ENCODE peak calls at places on chromosomes 4 and X, in nine cellular contexts. One of them, this sample, is unnamed.
A peak's percentile ranks its signal among the peaks of the same experiment; 100 is the strongest.

GRCh38 chr4:119103263-119103662 is 32.4 kb upstream of the MYOZ2 start:
- DNase-seq in neural crest cell: no peak
- DNase-seq in NCI-H774: no peak
- DNase-seq in KG1: no peak
- DNase-seq in stimulated activated CD4-positive, alpha-beta T cell treated with anti-CD3 and anti-CD28 coated beads, Interleukin-4, amount 100 ng/mL, for 1 hour: no peak
- DNase-seq in NCI-H1105: no peak
- DNase-seq in dorsolateral prefrontal cortex: no peak
- DNase-seq in central memory CD4-positive, alpha-beta T cell: no peak
- DNase-seq in ACHN: peak; percentile 94
- DNase-seq in this sample: no peak

GRCh38 chr4:52693492-52693891 is 34.4 kb upstream of the USP46 start:
- DNase-seq in neural crest cell: no peak
- DNase-seq in NCI-H774: no peak
- DNase-seq in KG1: no peak
- DNase-seq in stimulated activated CD4-positive, alpha-beta T cell treated with anti-CD3 and anti-CD28 coated beads, Interleukin-4, amount 100 ng/mL, for 1 hour: no peak
- DNase-seq in NCI-H1105: no peak
- DNase-seq in dorsolateral prefrontal cortex: no peak
- DNase-seq in central memory CD4-positive, alpha-beta T cell: no peak
- DNase-seq in ACHN: no peak
- DNase-seq in this sample: no peak

GRCh38 chr4:17142232-17142711 is 243.8 kb upstream of the LDB2 start:
- DNase-seq in neural crest cell: no peak
- DNase-seq in NCI-H774: no peak
- DNase-seq in KG1: no peak
- DNase-seq in stimulated activated CD4-positive, alpha-beta T cell treated with anti-CD3 and anti-CD28 coated beads, Interleukin-4, amount 100 ng/mL, for 1 hour: no peak
- DNase-seq in NCI-H1105: no peak
- DNase-seq in dorsolateral prefrontal cortex: no peak
- DNase-seq in central memory CD4-positive, alpha-beta T cell: no peak
- DNase-seq in ACHN: no peak
- DNase-seq in this sample: no peak

GRCh38 chr4:178275671-178276360 is 833.6 kb upstream of the AGA start:
- DNase-seq in neural crest cell: no peak
- DNase-seq in NCI-H774: no peak
- DNase-seq in KG1: no peak
- DNase-seq in stimulated activated CD4-positive, alpha-beta T cell treated with anti-CD3 and anti-CD28 coated beads, Interleukin-4, amount 100 ng/mL, for 1 hour: no peak
- DNase-seq in NCI-H1105: no peak
- DNase-seq in dorsolateral prefrontal cortex: no peak
- DNase-seq in central memory CD4-positive, alpha-beta T cell: no peak
- DNase-seq in ACHN: peak; percentile 7
- DNase-seq in this sample: no peak

GRCh38 chr4:28682872-28683271 is 1822.2 kb downstream of the STIM2 start:
- DNase-seq in neural crest cell: no peak
- DNase-seq in NCI-H774: no peak
- DNase-seq in KG1: no peak
- DNase-seq in stimulated activated CD4-positive, alpha-beta T cell treated with anti-CD3 and anti-CD28 coated beads, Interleukin-4, amount 100 ng/mL, for 1 hour: no peak
- DNase-seq in NCI-H1105: no peak
- DNase-seq in dorsolateral prefrontal cortex: no peak
- DNase-seq in central memory CD4-positive, alpha-beta T cell: no peak
- DNase-seq in ACHN: no peak
- DNase-seq in this sample: no peak

GRCh38 chr4:147964519-147964918 is 232.6 kb downstream of the ARHGAP10 start:
- DNase-seq in neural crest cell: no peak
- DNase-seq in NCI-H774: no peak
- DNase-seq in KG1: no peak
- DNase-seq in stimulated activated CD4-positive, alpha-beta T cell treated with anti-CD3 and anti-CD28 coated beads, Interleukin-4, amount 100 ng/mL, for 1 hour: no peak
- DNase-seq in NCI-H1105: no peak
- DNase-seq in dorsolateral prefrontal cortex: no peak
- DNase-seq in central memory CD4-positive, alpha-beta T cell: no peak
- DNase-seq in ACHN: no peak
- DNase-seq in this sample: no peak

GRCh38 chr4:156193800-156194199 is 240.1 kb upstream of the CTSO start:
- DNase-seq in neural crest cell: no peak
- DNase-seq in NCI-H774: no peak
- DNase-seq in KG1: no peak
- DNase-seq in stimulated activated CD4-positive, alpha-beta T cell treated with anti-CD3 and anti-CD28 coated beads, Interleukin-4, amount 100 ng/mL, for 1 hour: no peak
- DNase-seq in NCI-H1105: peak; percentile 29
- DNase-seq in dorsolateral prefrontal cortex: peak; percentile 68
- DNase-seq in central memory CD4-positive, alpha-beta T cell: no peak
- DNase-seq in ACHN: no peak
- DNase-seq in this sample: no peak

GRCh38 chrX:41265615-41266014 is 68.3 kb upstream of the DDX3X start:
- DNase-seq in neural crest cell: no peak
- DNase-seq in NCI-H774: no peak
- DNase-seq in KG1: no peak
- DNase-seq in stimulated activated CD4-positive, alpha-beta T cell treated with anti-CD3 and anti-CD28 coated beads, Interleukin-4, amount 100 ng/mL, for 1 hour: peak; percentile 44
- DNase-seq in NCI-H1105: no peak
- DNase-seq in dorsolateral prefrontal cortex: peak; percentile 57
- DNase-seq in central memory CD4-positive, alpha-beta T cell: peak; percentile 50
- DNase-seq in ACHN: peak; percentile 58
- DNase-seq in this sample: no peak

GRCh38 chrX:41759817-41760216 is 35.8 kb downstream of the GPR82 start:
- DNase-seq in neural crest cell: no peak
- DNase-seq in NCI-H774: no peak
- DNase-seq in KG1: no peak
- DNase-seq in stimulated activated CD4-positive, alpha-beta T cell treated with anti-CD3 and anti-CD28 coated beads, Interleukin-4, amount 100 ng/mL, for 1 hour: no peak
- DNase-seq in NCI-H1105: no peak
- DNase-seq in dorsolateral prefrontal cortex: no peak
- DNase-seq in central memory CD4-positive, alpha-beta T cell: no peak
- DNase-seq in ACHN: peak; percentile 28
- DNase-seq in this sample: no peak

GRCh38 chrX:47643926-47644325 is 6.4 kb downstream of the ELK1 start:
- DNase-seq in neural crest cell: no peak
- DNase-seq in NCI-H774: no peak
- DNase-seq in KG1: no peak
- DNase-seq in stimulated activated CD4-positive, alpha-beta T cell treated with anti-CD3 and anti-CD28 coated beads, Interleukin-4, amount 100 ng/mL, for 1 hour: no peak
- DNase-seq in NCI-H1105: no peak
- DNase-seq in dorsolateral prefrontal cortex: no peak
- DNase-seq in central memory CD4-positive, alpha-beta T cell: no peak
- DNase-seq in ACHN: no peak
- DNase-seq in this sample: no peak

GRCh38 chrX:80816051-80816450 is 6.4 kb upstream of the BRWD3 start:
- DNase-seq in neural crest cell: no peak
- DNase-seq in NCI-H774: no peak
- DNase-seq in KG1: no peak
- DNase-seq in stimulated activated CD4-positive, alpha-beta T cell treated with anti-CD3 and anti-CD28 coated beads, Interleukin-4, amount 100 ng/mL, for 1 hour: no peak
- DNase-seq in NCI-H1105: no peak
- DNase-seq in dorsolateral prefrontal cortex: no peak
- DNase-seq in central memory CD4-positive, alpha-beta T cell: no peak
- DNase-seq in ACHN: no peak
- DNase-seq in this sample: no peak

GRCh38 chr4:126051709-126052424 is 737.1 kb downstream of the FAT4 start:
- DNase-seq in neural crest cell: no peak
- DNase-seq in NCI-H774: no peak
- DNase-seq in KG1: no peak
- DNase-seq in stimulated activated CD4-positive, alpha-beta T cell treated with anti-CD3 and anti-CD28 coated beads, Interleukin-4, amount 100 ng/mL, for 1 hour: no peak
- DNase-seq in NCI-H1105: no peak
- DNase-seq in dorsolateral prefrontal cortex: no peak
- DNase-seq in central memory CD4-positive, alpha-beta T cell: no peak
- DNase-seq in ACHN: peak; percentile 28
- DNase-seq in this sample: no peak

GRCh38 chr4:144646523-144647094 is 653 bp downstream of the HHIP start:
- DNase-seq in neural crest cell: peak; percentile 31
- DNase-seq in NCI-H774: no peak
- DNase-seq in KG1: no peak
- DNase-seq in stimulated activated CD4-positive, alpha-beta T cell treated with anti-CD3 and anti-CD28 coated beads, Interleukin-4, amount 100 ng/mL, for 1 hour: no peak
- DNase-seq in NCI-H1105: no peak
- DNase-seq in dorsolateral prefrontal cortex: peak; percentile 49
- DNase-seq in central memory CD4-positive, alpha-beta T cell: no peak
- DNase-seq in ACHN: no peak
- DNase-seq in this sample: no peak

GRCh38 chrX:106933538-106933961 is 13.3 kb downstream of the CLDN2 start:
- DNase-seq in neural crest cell: no peak
- DNase-seq in NCI-H774: no peak
- DNase-seq in KG1: no peak
- DNase-seq in stimulated activated CD4-positive, alpha-beta T cell treated with anti-CD3 and anti-CD28 coated beads, Interleukin-4, amount 100 ng/mL, for 1 hour: no peak
- DNase-seq in NCI-H1105: no peak
- DNase-seq in dorsolateral prefrontal cortex: no peak
- DNase-seq in central memory CD4-positive, alpha-beta T cell: no peak
- DNase-seq in ACHN: peak; percentile 80
- DNase-seq in this sample: no peak

GRCh38 chr4:30461218-30461617 is 259.0 kb upstream of the PCDH7 start:
- DNase-seq in neural crest cell: no peak
- DNase-seq in NCI-H774: no peak
- DNase-seq in KG1: no peak
- DNase-seq in stimulated activated CD4-positive, alpha-beta T cell treated with anti-CD3 and anti-CD28 coated beads, Interleukin-4, amount 100 ng/mL, for 1 hour: no peak
- DNase-seq in NCI-H1105: no peak
- DNase-seq in dorsolateral prefrontal cortex: no peak
- DNase-seq in central memory CD4-positive, alpha-beta T cell: no peak
- DNase-seq in ACHN: no peak
- DNase-seq in this sample: no peak

GRCh38 chr4:121733942-121734341 is 31.0 kb downstream of the SMIM43 start:
- DNase-seq in neural crest cell: no peak
- DNase-seq in NCI-H774: no peak
- DNase-seq in KG1: no peak
- DNase-seq in stimulated activated CD4-positive, alpha-beta T cell treated with anti-CD3 and anti-CD28 coated beads, Interleukin-4, amount 100 ng/mL, for 1 hour: no peak
- DNase-seq in NCI-H1105: no peak
- DNase-seq in dorsolateral prefrontal cortex: no peak
- DNase-seq in central memory CD4-positive, alpha-beta T cell: no peak
- DNase-seq in ACHN: peak; percentile 16
- DNase-seq in this sample: no peak

GRCh38 chr4:15395342-15395741 is 32.5 kb upstream of the C1QTNF7 start:
- DNase-seq in neural crest cell: no peak
- DNase-seq in NCI-H774: no peak
- DNase-seq in KG1: no peak
- DNase-seq in stimulated activated CD4-positive, alpha-beta T cell treated with anti-CD3 and anti-CD28 coated beads, Interleukin-4, amount 100 ng/mL, for 1 hour: no peak
- DNase-seq in NCI-H1105: no peak
- DNase-seq in dorsolateral prefrontal cortex: no peak
- DNase-seq in central memory CD4-positive, alpha-beta T cell: no peak
- DNase-seq in ACHN: no peak
- DNase-seq in this sample: no peak

GRCh38 chrX:135436456-135436855 is 14.7 kb downstream of the SMIM10L2A start:
- DNase-seq in neural crest cell: no peak
- DNase-seq in NCI-H774: no peak
- DNase-seq in KG1: no peak
- DNase-seq in stimulated activated CD4-positive, alpha-beta T cell treated with anti-CD3 and anti-CD28 coated beads, Interleukin-4, amount 100 ng/mL, for 1 hour: no peak
- DNase-seq in NCI-H1105: no peak
- DNase-seq in dorsolateral prefrontal cortex: no peak
- DNase-seq in central memory CD4-positive, alpha-beta T cell: no peak
- DNase-seq in ACHN: no peak
- DNase-seq in this sample: no peak

GRCh38 chr4:80266267-80266901 is at the start of gene FGF5:
- DNase-seq in neural crest cell: peak; percentile 30
- DNase-seq in NCI-H774: peak; percentile 41
- DNase-seq in KG1: peak; percentile 63
- DNase-seq in stimulated activated CD4-positive, alpha-beta T cell treated with anti-CD3 and anti-CD28 coated beads, Interleukin-4, amount 100 ng/mL, for 1 hour: peak; percentile 20
- DNase-seq in NCI-H1105: peak; percentile 18
- DNase-seq in dorsolateral prefrontal cortex: peak; percentile 85
- DNase-seq in central memory CD4-positive, alpha-beta T cell: no peak
- DNase-seq in ACHN: peak; percentile 92
- DNase-seq in this sample: no peak

GRCh38 chrX:53333853-53334252 is 52.5 kb upstream of the IQSEC2 start:
- DNase-seq in neural crest cell: no peak
- DNase-seq in NCI-H774: no peak
- DNase-seq in KG1: no peak
- DNase-seq in stimulated activated CD4-positive, alpha-beta T cell treated with anti-CD3 and anti-CD28 coated beads, Interleukin-4, amount 100 ng/mL, for 1 hour: no peak
- DNase-seq in NCI-H1105: no peak
- DNase-seq in dorsolateral prefrontal cortex: no peak
- DNase-seq in central memory CD4-positive, alpha-beta T cell: no peak
- DNase-seq in ACHN: no peak
- DNase-seq in this sample: no peak

GRCh38 chr4:56128231-56128630 is 179.5 kb downstream of the CEP135 start:
- DNase-seq in neural crest cell: no peak
- DNase-seq in NCI-H774: no peak
- DNase-seq in KG1: no peak
- DNase-seq in stimulated activated CD4-positive, alpha-beta T cell treated with anti-CD3 and anti-CD28 coated beads, Interleukin-4, amount 100 ng/mL, for 1 hour: no peak
- DNase-seq in NCI-H1105: no peak
- DNase-seq in dorsolateral prefrontal cortex: no peak
- DNase-seq in central memory CD4-positive, alpha-beta T cell: no peak
- DNase-seq in ACHN: no peak
- DNase-seq in this sample: no peak

GRCh38 chrX:135512508-135513139 is 7.8 kb upstream of the INTS6L start:
- DNase-seq in neural crest cell: no peak
- DNase-seq in NCI-H774: no peak
- DNase-seq in KG1: no peak
- DNase-seq in stimulated activated CD4-positive, alpha-beta T cell treated with anti-CD3 and anti-CD28 coated beads, Interleukin-4, amount 100 ng/mL, for 1 hour: no peak
- DNase-seq in NCI-H1105: no peak
- DNase-seq in dorsolateral prefrontal cortex: no peak
- DNase-seq in central memory CD4-positive, alpha-beta T cell: no peak
- DNase-seq in ACHN: no peak
- DNase-seq in this sample: no peak

GRCh38 chr4:110618091-110619000 is 4.5 kb downstream of the PITX2 start:
- DNase-seq in neural crest cell: peak; percentile 30
- DNase-seq in NCI-H774: no peak
- DNase-seq in KG1: no peak
- DNase-seq in stimulated activated CD4-positive, alpha-beta T cell treated with anti-CD3 and anti-CD28 coated beads, Interleukin-4, amount 100 ng/mL, for 1 hour: no peak
- DNase-seq in NCI-H1105: no peak
- DNase-seq in dorsolateral prefrontal cortex: no peak
- DNase-seq in central memory CD4-positive, alpha-beta T cell: no peak
- DNase-seq in ACHN: no peak
- DNase-seq in this sample: no peak

GRCh38 chr4:125283702-125284279 is 31.0 kb upstream of the FAT4 start:
- DNase-seq in neural crest cell: no peak
- DNase-seq in NCI-H774: no peak
- DNase-seq in KG1: no peak
- DNase-seq in stimulated activated CD4-positive, alpha-beta T cell treated with anti-CD3 and anti-CD28 coated beads, Interleukin-4, amount 100 ng/mL, for 1 hour: no peak
- DNase-seq in NCI-H1105: no peak
- DNase-seq in dorsolateral prefrontal cortex: no peak
- DNase-seq in central memory CD4-positive, alpha-beta T cell: no peak
- DNase-seq in ACHN: peak; percentile 29
- DNase-seq in this sample: no peak

GRCh38 chrX:111182938-111183337 is 86.9 kb downstream of the PAK3 start:
- DNase-seq in neural crest cell: no peak
- DNase-seq in NCI-H774: no peak
- DNase-seq in KG1: no peak
- DNase-seq in stimulated activated CD4-positive, alpha-beta T cell treated with anti-CD3 and anti-CD28 coated beads, Interleukin-4, amount 100 ng/mL, for 1 hour: no peak
- DNase-seq in NCI-H1105: no peak
- DNase-seq in dorsolateral prefrontal cortex: no peak
- DNase-seq in central memory CD4-positive, alpha-beta T cell: no peak
- DNase-seq in ACHN: no peak
- DNase-seq in this sample: no peak

GRCh38 chr4:142282870-142283431 is 563.1 kb downstream of the INPP4B start:
- DNase-seq in neural crest cell: peak; percentile 47
- DNase-seq in NCI-H774: no peak
- DNase-seq in KG1: peak; percentile 12
- DNase-seq in stimulated activated CD4-positive, alpha-beta T cell treated with anti-CD3 and anti-CD28 coated beads, Interleukin-4, amount 100 ng/mL, for 1 hour: no peak
- DNase-seq in NCI-H1105: no peak
- DNase-seq in dorsolateral prefrontal cortex: no peak
- DNase-seq in central memory CD4-positive, alpha-beta T cell: peak; percentile 31
- DNase-seq in ACHN: no peak
- DNase-seq in this sample: no peak

GRCh38 chr4:13159041-13159620 is 325.0 kb downstream of the RAB28 start:
- DNase-seq in neural crest cell: no peak
- DNase-seq in NCI-H774: no peak
- DNase-seq in KG1: no peak
- DNase-seq in stimulated activated CD4-positive, alpha-beta T cell treated with anti-CD3 and anti-CD28 coated beads, Interleukin-4, amount 100 ng/mL, for 1 hour: no peak
- DNase-seq in NCI-H1105: no peak
- DNase-seq in dorsolateral prefrontal cortex: no peak
- DNase-seq in central memory CD4-positive, alpha-beta T cell: no peak
- DNase-seq in ACHN: no peak
- DNase-seq in this sample: no peak

GRCh38 chr4:77921701-77922100 is 59.1 kb downstream of the MRPL1 start:
- DNase-seq in neural crest cell: no peak
- DNase-seq in NCI-H774: no peak
- DNase-seq in KG1: no peak
- DNase-seq in stimulated activated CD4-positive, alpha-beta T cell treated with anti-CD3 and anti-CD28 coated beads, Interleukin-4, amount 100 ng/mL, for 1 hour: no peak
- DNase-seq in NCI-H1105: no peak
- DNase-seq in dorsolateral prefrontal cortex: no peak
- DNase-seq in central memory CD4-positive, alpha-beta T cell: no peak
- DNase-seq in ACHN: peak; percentile 79
- DNase-seq in this sample: no peak

GRCh38 chr4:37767019-37767418 is 59.5 kb upstream of the PGM2 start:
- DNase-seq in neural crest cell: no peak
- DNase-seq in NCI-H774: no peak
- DNase-seq in KG1: no peak
- DNase-seq in stimulated activated CD4-positive, alpha-beta T cell treated with anti-CD3 and anti-CD28 coated beads, Interleukin-4, amount 100 ng/mL, for 1 hour: no peak
- DNase-seq in NCI-H1105: no peak
- DNase-seq in dorsolateral prefrontal cortex: no peak
- DNase-seq in central memory CD4-positive, alpha-beta T cell: no peak
- DNase-seq in ACHN: no peak
- DNase-seq in this sample: no peak

GRCh38 chrX:13110427-13111324 is 66.3 kb upstream of the FAM9C start:
- DNase-seq in neural crest cell: no peak
- DNase-seq in NCI-H774: no peak
- DNase-seq in KG1: no peak
- DNase-seq in stimulated activated CD4-positive, alpha-beta T cell treated with anti-CD3 and anti-CD28 coated beads, Interleukin-4, amount 100 ng/mL, for 1 hour: no peak
- DNase-seq in NCI-H1105: no peak
- DNase-seq in dorsolateral prefrontal cortex: no peak
- DNase-seq in central memory CD4-positive, alpha-beta T cell: no peak
- DNase-seq in ACHN: peak; percentile 3
- DNase-seq in this sample: no peak

This sample was measured in hypothalamus.